ENCODE peak calls at places on chromosomes 12 and 14, in six cellular contexts. U, O, S, G, W and X are unnamed samples.

GRCh38 chr14:20400965-20401593 is 12.2 kb downstream of the TEP1 start:
- DNase-seq in O (peak), U (peak), S (no peak), W (no peak), G (peak), X (no peak)

GRCh38 chr14:34676516-34677211 is 37.7 kb downstream of the CFL2 start:
- DNase-seq in S (no peak), O (no peak), G (no peak), U (no peak), W (no peak), X (no peak)

GRCh38 chr12:55336002-55336401 is 5.5 kb downstream of the OR6C3 start:
- DNase-seq in O (no peak), G (no peak), W (no peak), S (no peak), U (no peak), X (no peak)

GRCh38 chr14:92973265-92973797 is 50.4 kb downstream of the CHGA start:
- DNase-seq in S (peak), G (peak), O (peak), U (no peak), W (no peak), X (peak)

GRCh38 chr12:78293039-78293686 is 462.5 kb downstream of the NAV3 start:
- DNase-seq in W (no peak), U (no peak), O (peak), S (no peak), G (peak), X (no peak)

GRCh38 chr12:43742106-43742505 is 16.5 kb downstream of the PUS7L start:
- DNase-seq in U (no peak), G (no peak), W (no peak), O (peak), S (no peak), X (no peak)

GRCh38 chr14:52926994-52927393 is 23.9 kb downstream of the FERMT2 start:
- DNase-seq in G (peak), W (no peak), S (no peak), O (peak), U (no peak), X (no peak)

GRCh38 chr12:8636581-8636980 is 23.9 kb upstream of the AICDA start:
- DNase-seq in W (no peak), G (no peak), U (no peak), S (no peak), O (no peak), X (no peak)

GRCh38 chr12:124484526-124484953 is 82.9 kb downstream of the NCOR2 start:
- DNase-seq in O (no peak), U (no peak), S (no peak), W (no peak), G (no peak), X (no peak)

GRCh38 chr14:24071836-24072420 is 566 bp downstream of the CPNE6 start:
- DNase-seq in O (no peak), U (no peak), S (no peak), G (no peak), W (no peak), X (no peak)

GRCh38 chr12:86389949-86390348 is 133.8 kb upstream of the MGAT4C start:
- DNase-seq in S (no peak), G (no peak), U (no peak), O (peak), W (no peak), X (no peak)

GRCh38 chr14:39102265-39102968 is 618 bp downstream of the SEC23A start:
- DNase-seq in S (peak), W (no peak), O (peak), U (peak), G (peak), X (peak)

GRCh38 chr12:10249690-10250455 is 37.2 kb downstream of the GABARAPL1 start:
- DNase-seq in U (no peak), S (no peak), O (no peak), G (no peak), W (no peak), X (no peak)

GRCh38 chr14:26870722-26871121 is 272.9 kb upstream of the NOVA1 start:
- DNase-seq in U (no peak), W (no peak), O (no peak), G (no peak), S (no peak), X (no peak)

GRCh38 chr12:53978477-53979356 is 4.0 kb upstream of the HOTAIR start:
- DNase-seq in W (no peak), G (peak), O (no peak), S (no peak), U (no peak), X (no peak)

GRCh38 chr12:75058228-75058627 is 151.4 kb downstream of the KCNC2 start:
- DNase-seq in S (no peak), U (no peak), O (peak), W (no peak), G (no peak), X (no peak)

GRCh38 chr14:68779761-68780323 is 13.0 kb downstream of the ZFP36L1 start:
- DNase-seq in G (peak), W (no peak), S (no peak), O (peak), U (no peak), X (no peak)

GRCh38 chr14:50675597-50675996 is 7.5 kb upstream of the SAV1 start:
- DNase-seq in U (no peak), G (no peak), S (no peak), W (no peak), O (peak), X (no peak)

GRCh38 chr12:89335452-89336244 is 16.7 kb downstream of the DUSP6 start:
- DNase-seq in U (no peak), G (no peak), W (no peak), S (no peak), O (no peak), X (no peak)

GRCh38 chr12:130118181-130118580 is 44.1 kb upstream of the FZD10 start:
- DNase-seq in W (no peak), U (no peak), S (no peak), O (no peak), G (no peak), X (no peak)

GRCh38 chr14:71591929-71592328 is 340.3 kb upstream of the RGS6 start:
- DNase-seq in W (no peak), S (no peak), O (peak), G (no peak), U (no peak), X (no peak)

GRCh38 chr12:56476972-56477432 is 8.6 kb downstream of the SPRYD4 start:
- DNase-seq in G (peak), O (no peak), W (no peak), S (no peak), U (no peak), X (peak)

GRCh38 chr12:18752280-18752920 is 14.5 kb downstream of the CAPZA3 start:
- DNase-seq in S (peak), G (no peak), W (no peak), O (peak), U (no peak), X (no peak)

GRCh38 chr14:95519699-95520098 is 3.2 kb upstream of the SYNE3 start:
- DNase-seq in O (peak), U (no peak), W (no peak), S (no peak), G (no peak), X (no peak)

GRCh38 chr14:67673451-67673850 is 981 bp downstream of the VTI1B start:
- DNase-seq in U (no peak), S (no peak), O (peak), G (no peak), W (no peak), X (no peak)
- TF ChIP-seq BHLHE40 in U (no peak), S (no peak), O (no peak), G (no peak), W (no peak), X (no peak)

GRCh38 chr12:26121841-26122680 is 2.8 kb downstream of the BHLHE41 start:
- DNase-seq in G (no peak), S (peak), O (peak), U (no peak), W (no peak), X (peak)
- TF ChIP-seq BHLHE40 in G (no peak), S (no peak), O (no peak), U (no peak), W (no peak), X (no peak)

GRCh38 chr14:97177635-97178034 is 380.5 kb downstream of the VRK1 start:
- DNase-seq in S (no peak), U (no peak), O (no peak), W (peak), G (no peak), X (no peak)

GRCh38 chr14:97179573-97179972 is 382.4 kb downstream of the VRK1 start:
- DNase-seq in U (no peak), W (no peak), O (no peak), G (no peak), S (no peak), X (no peak)

GRCh38 chr14:97178781-97179180 is 381.6 kb downstream of the VRK1 start:
- DNase-seq in W (no peak), S (no peak), O (no peak), G (no peak), U (no peak), X (no peak)

GRCh38 chr14:97180304-97181200 is 383.4 kb downstream of the VRK1 start:
- DNase-seq in O (no peak), U (peak), W (no peak), G (peak), S (no peak), X (no peak)

GRCh38 chr14:97177016-97177415 is 379.8 kb downstream of the VRK1 start:
- DNase-seq in G (peak), O (no peak), W (no peak), S (no peak), U (peak), X (peak)
- TF ChIP-seq BHLHE40 in G (no peak), O (no peak), W (no peak), S (no peak), U (no peak), X (no peak)

GRCh38 chr12:52264435-52264825 is 10.0 kb upstream of the KRT86 start:
- DNase-seq in S (no peak), G (no peak), W (no peak), O (no peak), U (no peak), X (no peak)
- TF ChIP-seq BHLHE40 in S (no peak), G (no peak), W (no peak), O (no peak), U (no peak), X (no peak)

GRCh38 chr12:112901271-112901670 is 5.5 kb upstream of the OAS1 start:
- DNase-seq in G (no peak), O (no peak), U (no peak), W (no peak), S (no peak), X (no peak)
- TF ChIP-seq BHLHE40 in G (no peak), O (no peak), U (no peak), W (no peak), S (no peak), X (no peak)

DNA sequence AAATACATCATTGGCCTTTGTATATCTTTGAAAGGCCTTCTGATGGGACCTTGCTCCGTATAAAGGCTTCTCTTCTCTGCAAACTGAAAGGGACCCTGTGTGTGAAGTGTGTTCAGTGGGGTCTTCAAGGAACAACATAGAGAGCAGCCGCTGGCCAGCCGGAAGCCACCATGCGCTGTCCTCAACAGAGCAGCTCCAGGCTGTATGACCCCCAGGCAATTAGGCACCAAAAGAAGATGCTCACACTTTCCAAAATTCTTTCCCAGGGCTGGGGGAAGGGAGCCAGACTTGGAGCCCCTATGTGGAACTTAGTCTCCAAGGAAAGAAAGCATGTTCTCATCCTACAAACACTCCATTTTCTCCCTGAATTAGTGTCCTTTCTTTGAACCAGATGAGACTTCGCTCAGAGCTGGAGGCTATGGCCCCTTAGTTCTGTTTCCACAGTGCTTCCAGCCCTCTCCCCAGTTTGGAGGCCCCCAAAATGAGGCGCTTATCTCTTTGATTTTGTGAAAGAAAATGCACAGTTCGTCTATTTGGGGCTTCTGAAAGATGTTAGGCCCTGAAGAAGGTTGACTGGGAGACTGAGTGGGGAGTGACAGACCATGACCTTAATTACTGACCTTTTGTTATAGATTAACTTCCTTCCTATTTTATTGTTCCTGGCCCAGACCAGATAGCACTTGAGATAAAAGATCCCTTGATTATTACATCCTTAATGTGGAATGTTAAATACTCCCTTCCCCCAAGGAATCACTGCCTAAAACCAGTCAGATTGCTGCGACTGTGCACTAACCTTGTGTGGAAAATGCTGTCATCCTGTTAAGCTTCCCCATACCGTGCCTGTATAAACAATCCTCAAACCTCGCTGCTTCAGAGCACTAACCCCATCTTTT is 128.3 kb upstream of the FGD4 start:
- DNase-seq in W (no peak), S (no peak), O (peak), G (peak), U (no peak), X (no peak)
- TF ChIP-seq BHLHE40 in W (no peak), S (no peak), O (no peak), G (no peak), U (no peak), X (no peak)

GRCh38 chr12:42666671-42667243 is 77.2 kb upstream of the PRICKLE1 start:
- DNase-seq in U (no peak), W (no peak), O (peak), S (no peak), G (no peak), X (peak)
- TF ChIP-seq BHLHE40 in U (no peak), W (no peak), O (no peak), S (no peak), G (no peak), X (no peak)